ENCODE peak calls at places on chromosomes 3 and 15, in four cellular contexts. One of them, this sample, is unnamed.

GRCh38 chr3:9808345-9809037 is 1.6 kb upstream of the TTLL3 start:
- DNase-seq in glutamatergic neuron: peak
- DNase-seq in astrocyte of the spinal cord: no peak
- DNase-seq in tibial nerve: no peak
- DNase-seq in this sample: no peak

GRCh38 chr3:23961064-23961463 is 16.0 kb downstream of the NR1D2 start:
- DNase-seq in glutamatergic neuron: no peak
- DNase-seq in tibial nerve: no peak
- DNase-seq in astrocyte of the spinal cord: no peak
- DNase-seq in this sample: no peak

GRCh38 chr15:43270676-43271306 is 4.1 kb upstream of the TGM5 start:
- DNase-seq in astrocyte of the spinal cord: no peak
- DNase-seq in glutamatergic neuron: no peak
- DNase-seq in tibial nerve: no peak
- DNase-seq in this sample: no peak

GRCh38 chr3:123568034-123568433 is 16.8 kb downstream of the HACD2 start:
- DNase-seq in glutamatergic neuron: no peak
- DNase-seq in astrocyte of the spinal cord: no peak
- DNase-seq in tibial nerve: no peak
- DNase-seq in this sample: no peak

GRCh38 chr15:76930831-76931396 is 635 bp upstream of the RCN2 start:
- DNase-seq in astrocyte of the spinal cord: no peak
- DNase-seq in tibial nerve: no peak
- DNase-seq in glutamatergic neuron: no peak
- DNase-seq in this sample: no peak

GRCh38 chr15:101431748-101432147 is 57.8 kb downstream of the PCSK6 start:
- DNase-seq in glutamatergic neuron: no peak
- DNase-seq in astrocyte of the spinal cord: no peak
- DNase-seq in tibial nerve: no peak
- DNase-seq in this sample: no peak

GRCh38 chr3:54888873-54889272 is 39.0 kb downstream of the LRTM1 start:
- DNase-seq in astrocyte of the spinal cord: peak
- DNase-seq in glutamatergic neuron: no peak
- DNase-seq in tibial nerve: peak
- DNase-seq in this sample: no peak

GRCh38 chr15:82788496-82788895 is 17.4 kb downstream of the FSD2 start:
- DNase-seq in glutamatergic neuron: no peak
- DNase-seq in astrocyte of the spinal cord: no peak
- DNase-seq in tibial nerve: no peak
- DNase-seq in this sample: no peak

GRCh38 chr3:15519096-15519495 is 2.4 kb downstream of the COLQ start:
- DNase-seq in tibial nerve: no peak
- DNase-seq in glutamatergic neuron: no peak
- DNase-seq in astrocyte of the spinal cord: no peak
- DNase-seq in this sample: no peak

GRCh38 chr15:92306662-92307061 is 87.0 kb upstream of the ST8SIA2 start:
- DNase-seq in glutamatergic neuron: peak
- DNase-seq in tibial nerve: no peak
- DNase-seq in astrocyte of the spinal cord: no peak
- DNase-seq in this sample: no peak

GRCh38 chr3:59526999-59527398 is 477.2 kb upstream of the CFAP20DC start:
- DNase-seq in glutamatergic neuron: no peak
- DNase-seq in astrocyte of the spinal cord: no peak
- DNase-seq in tibial nerve: no peak
- DNase-seq in this sample: no peak

GRCh38 chr3:172595648-172596393 is 72.6 kb upstream of the TNFSF10 start:
- DNase-seq in astrocyte of the spinal cord: peak
- DNase-seq in glutamatergic neuron: no peak
- DNase-seq in tibial nerve: peak
- DNase-seq in this sample: no peak

GRCh38 chr3:111859061-111859973 is at the start of gene PHLDB2:
- DNase-seq in astrocyte of the spinal cord: peak
- DNase-seq in glutamatergic neuron: peak
- DNase-seq in tibial nerve: peak
- DNase-seq in this sample: peak

GRCh38 chr15:34056921-34057320 is 17.9 kb upstream of the AVEN start:
- DNase-seq in tibial nerve: no peak
- DNase-seq in glutamatergic neuron: no peak
- DNase-seq in astrocyte of the spinal cord: no peak
- DNase-seq in this sample: no peak

GRCh38 chr3:115239717-115240116 is 92.6 kb upstream of the ZBTB20 start:
- DNase-seq in tibial nerve: peak
- DNase-seq in glutamatergic neuron: peak
- DNase-seq in astrocyte of the spinal cord: peak
- DNase-seq in this sample: no peak

GRCh38 chr3:140505876-140506275 is 172.0 kb upstream of the TRIM42 start:
- DNase-seq in tibial nerve: no peak
- DNase-seq in astrocyte of the spinal cord: no peak
- DNase-seq in glutamatergic neuron: no peak
- DNase-seq in this sample: no peak

GRCh38 chr15:73894133-73894814 is 20.9 kb downstream of the TBC1D21 start:
- DNase-seq in astrocyte of the spinal cord: no peak
- DNase-seq in glutamatergic neuron: no peak
- DNase-seq in tibial nerve: no peak
- DNase-seq in this sample: peak

GRCh38 chr3:130699765-130700164 is 46.9 kb downstream of the PIK3R4 start:
- DNase-seq in astrocyte of the spinal cord: no peak
- DNase-seq in glutamatergic neuron: no peak
- DNase-seq in tibial nerve: no peak
- DNase-seq in this sample: no peak
- TF ChIP-seq CTCF in astrocyte of the spinal cord: peak
- TF ChIP-seq CTCF in glutamatergic neuron: peak
- TF ChIP-seq CTCF in tibial nerve: peak
- TF ChIP-seq CTCF in this sample: peak

GRCh38 chr3:195194559-195195161 is 76.3 kb downstream of the XXYLT1 start:
- DNase-seq in tibial nerve: no peak
- DNase-seq in glutamatergic neuron: no peak
- DNase-seq in astrocyte of the spinal cord: peak
- DNase-seq in this sample: no peak

GRCh38 chr3:195197764-195198423 is 73.1 kb downstream of the XXYLT1 start:
- DNase-seq in glutamatergic neuron: no peak
- DNase-seq in astrocyte of the spinal cord: peak
- DNase-seq in tibial nerve: no peak
- DNase-seq in this sample: no peak

GRCh38 chr3:195198424-195199346 is 72.3 kb downstream of the XXYLT1 start:
- DNase-seq in glutamatergic neuron: no peak
- DNase-seq in astrocyte of the spinal cord: no peak
- DNase-seq in tibial nerve: no peak
- DNase-seq in this sample: no peak

GRCh38 chr3:195196266-195196665 is 74.7 kb downstream of the XXYLT1 start:
- DNase-seq in glutamatergic neuron: no peak
- DNase-seq in tibial nerve: no peak
- DNase-seq in astrocyte of the spinal cord: peak
- DNase-seq in this sample: no peak

DNA sequence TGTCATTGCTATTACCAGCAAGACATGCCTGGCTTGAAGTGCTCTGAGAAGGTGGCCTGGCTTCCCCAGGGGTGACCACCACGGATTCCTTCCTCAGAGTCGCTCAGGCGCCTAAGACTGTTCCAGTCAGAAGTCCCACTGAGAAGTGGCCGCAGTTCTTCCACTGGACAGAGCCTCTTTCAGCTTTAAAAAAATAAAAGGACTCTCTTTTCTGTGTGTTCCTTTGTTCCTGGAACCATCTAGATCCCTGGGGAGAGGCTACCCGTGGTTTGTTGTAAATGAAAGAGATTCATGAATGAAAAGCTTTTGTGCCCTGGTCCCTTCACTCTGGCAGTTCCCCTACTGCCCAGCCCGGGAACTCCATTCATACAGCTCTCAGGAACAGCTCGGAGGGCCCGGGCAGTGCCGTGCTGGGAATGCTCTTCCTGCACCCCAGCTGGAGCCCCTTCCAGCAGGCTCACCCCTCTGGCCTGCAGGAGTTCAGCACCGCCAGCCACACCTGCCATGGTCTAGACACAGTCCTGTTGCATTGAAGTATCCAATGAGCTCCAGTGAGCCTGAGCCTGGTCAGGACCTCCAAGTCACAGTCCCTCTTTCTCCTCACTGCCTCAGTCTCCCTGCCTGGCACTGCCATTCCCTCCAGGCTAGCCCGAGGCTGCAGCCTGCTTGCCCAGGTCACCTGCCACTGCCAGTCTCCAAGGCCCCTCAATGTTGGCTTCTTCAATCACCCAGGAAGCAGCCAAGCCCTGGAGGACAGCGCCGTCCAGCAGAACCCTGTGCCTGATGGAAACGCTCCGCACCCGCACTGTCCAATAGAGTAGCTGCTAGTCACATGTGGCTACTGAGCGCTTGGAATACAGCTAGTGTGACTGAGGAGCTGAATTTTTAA is 75.4 kb downstream of the XXYLT1 start:
- DNase-seq in tibial nerve: peak
- DNase-seq in glutamatergic neuron: peak
- DNase-seq in astrocyte of the spinal cord: peak
- DNase-seq in this sample: no peak
- TF ChIP-seq CTCF in tibial nerve: no peak
- TF ChIP-seq CTCF in glutamatergic neuron: peak
- TF ChIP-seq CTCF in astrocyte of the spinal cord: peak
- TF ChIP-seq CTCF in this sample: peak

DNA sequence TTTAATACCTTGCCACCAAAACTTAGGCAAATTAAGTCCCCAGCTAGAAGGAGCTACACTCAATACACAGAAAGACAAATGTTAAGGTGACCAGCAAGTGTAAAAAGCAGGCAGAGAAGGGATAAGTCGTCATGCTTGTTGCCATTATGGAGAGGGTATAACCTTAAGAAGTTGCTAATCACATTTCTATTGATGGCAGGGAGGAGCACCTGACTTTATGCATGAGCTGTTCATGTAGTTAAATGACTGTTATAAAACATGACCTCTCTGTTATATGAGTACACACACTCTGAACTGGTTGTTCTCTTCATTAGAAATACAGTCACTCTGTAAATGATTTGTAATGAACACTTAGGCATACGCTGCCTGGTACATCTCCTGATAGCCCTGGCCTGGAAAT is 6.6 kb upstream of the CCNL1 start:
- DNase-seq in astrocyte of the spinal cord: no peak
- DNase-seq in tibial nerve: no peak
- DNase-seq in glutamatergic neuron: no peak
- DNase-seq in this sample: no peak
- TF ChIP-seq CTCF in astrocyte of the spinal cord: no peak
- TF ChIP-seq CTCF in tibial nerve: no peak
- TF ChIP-seq CTCF in glutamatergic neuron: no peak
- TF ChIP-seq CTCF in this sample: no peak

DNA sequence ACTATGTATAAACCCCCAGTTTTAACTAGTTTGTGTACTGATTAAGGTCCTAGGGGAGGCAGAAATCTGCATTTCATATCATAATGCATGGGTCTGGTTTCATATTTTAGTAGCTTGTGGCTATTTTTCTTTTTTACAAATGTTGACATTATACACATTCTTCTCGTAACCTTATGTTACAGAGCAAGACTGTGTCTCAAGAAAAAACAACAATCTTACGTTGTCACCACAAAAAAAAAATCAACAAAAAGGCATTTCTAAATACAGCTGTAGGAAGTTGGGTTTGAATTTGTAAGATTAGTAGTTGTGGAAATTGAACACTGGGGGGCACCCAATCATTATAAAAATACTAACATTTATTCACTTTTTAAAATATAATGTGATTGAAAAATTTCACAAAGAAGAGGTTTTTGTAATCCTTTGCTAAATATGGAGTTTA is 17.9 kb downstream of the SERP1 start:
- DNase-seq in astrocyte of the spinal cord: peak
- DNase-seq in glutamatergic neuron: no peak
- DNase-seq in tibial nerve: no peak
- DNase-seq in this sample: no peak
- TF ChIP-seq CTCF in astrocyte of the spinal cord: peak
- TF ChIP-seq CTCF in glutamatergic neuron: peak
- TF ChIP-seq CTCF in tibial nerve: peak
- TF ChIP-seq CTCF in this sample: peak

GRCh38 chr3:132723551-132723950 is 1.3 kb upstream of the NPHP3 start:
- DNase-seq in glutamatergic neuron: no peak
- DNase-seq in tibial nerve: no peak
- DNase-seq in astrocyte of the spinal cord: peak
- DNase-seq in this sample: no peak

GRCh38 chr3:132726341-132726823 is 4.2 kb upstream of the NPHP3 start:
- DNase-seq in tibial nerve: no peak
- DNase-seq in astrocyte of the spinal cord: peak
- DNase-seq in glutamatergic neuron: no peak
- DNase-seq in this sample: no peak

GRCh38 chr3:132716372-132716771 is 5.8 kb downstream of the NPHP3 start:
- DNase-seq in glutamatergic neuron: no peak
- DNase-seq in tibial nerve: no peak
- DNase-seq in astrocyte of the spinal cord: no peak
- DNase-seq in this sample: no peak

GRCh38 chr3:132723024-132723462 is 834 bp upstream of the NPHP3 start:
- DNase-seq in tibial nerve: no peak
- DNase-seq in astrocyte of the spinal cord: no peak
- DNase-seq in glutamatergic neuron: no peak
- DNase-seq in this sample: no peak

DNA sequence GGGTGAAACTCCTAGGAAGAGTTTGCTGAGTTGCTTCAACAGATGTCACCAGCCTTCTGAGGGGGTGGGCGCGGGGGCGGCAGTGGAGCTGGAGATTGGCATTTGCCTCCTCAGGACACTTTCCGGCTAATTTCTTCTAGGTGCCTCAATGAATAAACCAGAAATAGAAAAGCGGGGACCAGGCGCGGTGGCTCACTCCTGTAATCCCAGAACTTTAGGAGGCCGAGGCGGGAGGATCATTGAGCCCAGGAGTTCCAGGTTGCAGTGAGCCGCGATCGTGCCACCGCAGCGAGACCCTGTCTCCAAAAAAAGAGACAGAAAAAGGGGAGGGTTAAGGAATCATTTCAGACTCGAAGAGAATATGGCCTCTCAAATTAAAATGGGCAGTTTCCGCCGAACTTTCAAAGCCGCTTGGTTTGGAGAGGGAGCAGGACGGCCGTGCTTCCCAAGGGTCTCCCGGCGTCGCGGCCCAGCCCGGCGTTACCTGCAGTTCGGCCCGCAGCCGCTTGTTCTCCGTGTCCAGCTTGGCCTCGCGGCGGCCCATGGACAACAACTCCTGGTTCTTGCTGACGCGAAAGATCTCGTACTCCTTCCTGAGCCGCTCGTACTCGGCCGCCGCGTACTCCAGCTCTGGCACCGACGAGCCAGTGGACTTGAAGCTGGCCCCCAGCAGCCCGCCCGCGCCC is 587 bp downstream of the NPHP3 start:
- DNase-seq in tibial nerve: peak
- DNase-seq in astrocyte of the spinal cord: peak
- DNase-seq in glutamatergic neuron: peak
- DNase-seq in this sample: peak
- TF ChIP-seq CTCF in tibial nerve: no peak
- TF ChIP-seq CTCF in astrocyte of the spinal cord: no peak
- TF ChIP-seq CTCF in glutamatergic neuron: peak
- TF ChIP-seq CTCF in this sample: peak

This sample was measured in chondrocyte.